ENCODE peak calls at places on chromosomes 6 and 20, in six cellular contexts. M is heart left ventricle, G is gastrocnemius medialis, W is HCT116, V is heart right ventricle, H is left lung. I is an unnamed sample. For H3K9me3, the result is how much of the 10 kb centered on the place peaks cover.

GRCh38 chr20:47489448-47489872 is 12.2 kb upstream of the NCOA3 start:
- ATAC-seq in M (no peak), G (no peak), W (no peak), V (no peak), H (no peak), I (no peak)

GRCh38 chr20:16243470-16243869 is 329.8 kb downstream of the KIF16B start:
- ATAC-seq in M (no peak), G (no peak), W (no peak), V (no peak), H (no peak), I (no peak)

GRCh38 chr6:4017847-4018193 is 61.1 kb downstream of the FAM217A start:
- ATAC-seq in M (no peak), G (no peak), W (no peak), V (no peak), H (peak), I (no peak)

GRCh38 chr6:153231048-153231635 is 100.1 kb upstream of the RGS17 start:
- ATAC-seq in M (no peak), G (no peak), W (peak), V (no peak), H (peak), I (no peak)

GRCh38 chr6:14275493-14275851 is 157.9 kb downstream of the CD83 start:
- ATAC-seq in M (peak), G (no peak), W (no peak), V (peak), H (peak), I (no peak)

GRCh38 chr6:110191477-110191876 is 11.2 kb downstream of the CDC40 start:
- ATAC-seq in M (no peak), G (no peak), W (no peak), V (no peak), H (no peak), I (no peak)

GRCh38 chr6:22471746-22472145 is 97.6 kb upstream of the HDGFL1 start:
- ATAC-seq in M (no peak), G (no peak), W (no peak), V (peak), H (no peak), I (no peak)

GRCh38 chr6:163970846-163971564 is 556.5 kb downstream of the QKI start:
- ATAC-seq in M (no peak), G (no peak), W (no peak), V (no peak), H (no peak), I (no peak)

GRCh38 chr6:12371641-12372146 is 81.5 kb downstream of the EDN1 start:
- ATAC-seq in M (no peak), G (no peak), W (peak), V (peak), H (peak), I (no peak)

GRCh38 chr20:57609842-57610167 is 10.4 kb downstream of the ZBP1 start:
- ATAC-seq in M (no peak), G (no peak), W (no peak), V (no peak), H (no peak), I (no peak)

GRCh38 chr6:169472786-169473416 is 219.3 kb upstream of the THBS2 start:
- ATAC-seq in M (peak), G (no peak), W (no peak), V (peak), H (no peak), I (no peak)

GRCh38 chr6:169470790-169471189 is 217.1 kb upstream of the THBS2 start:
- ATAC-seq in M (no peak), G (no peak), W (no peak), V (no peak), H (no peak), I (no peak)

GRCh38 chr6:169474362-169474761 is 220.7 kb upstream of the THBS2 start:
- ATAC-seq in M (no peak), G (no peak), W (no peak), V (no peak), H (no peak), I (no peak)

GRCh38 chr6:169469028-169469427 is 215.4 kb upstream of the THBS2 start:
- ATAC-seq in M (no peak), G (no peak), W (no peak), V (no peak), H (no peak), I (no peak)

GRCh38 chr6:169473663-169474062 is 220.0 kb upstream of the THBS2 start:
- ATAC-seq in M (no peak), G (no peak), W (no peak), V (no peak), H (no peak), I (no peak)
- H3K9me3 ChIP-seq in M (under half), G (under half), W (under half), V (under half), H (under half), I (under half)

DNA sequence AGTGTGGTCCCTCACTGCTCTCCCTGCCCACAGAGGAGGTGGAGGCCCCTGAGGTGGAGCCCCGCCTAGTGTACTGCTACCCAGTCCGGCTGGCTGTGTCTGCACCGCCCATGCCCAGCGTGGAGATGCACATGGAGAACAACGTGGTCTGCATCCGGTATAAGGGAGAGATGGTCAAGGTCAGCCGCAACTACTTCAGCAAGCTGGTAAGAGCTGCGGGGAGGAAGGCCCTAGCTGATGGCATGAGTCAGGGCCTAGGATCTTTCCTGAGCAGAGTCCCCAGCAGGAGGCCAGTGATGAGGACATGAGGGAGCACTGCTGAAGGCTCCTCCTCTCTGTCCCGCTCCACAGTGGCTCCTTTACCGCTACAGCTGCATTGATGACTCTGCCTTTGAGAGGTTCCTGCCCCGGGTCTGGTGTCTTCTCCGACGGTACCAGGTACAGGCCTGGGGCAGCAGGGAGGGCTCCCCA is 11.2 kb downstream of the PCIF1 start:
- ATAC-seq in M (no peak), G (no peak), W (peak), V (no peak), H (peak), I (no peak)
- H3K27ac ChIP-seq in M (no peak), G (peak), W (no peak), V (no peak), H (peak), I (peak)

GRCh38 chr6:2296781-2297180 is 51.4 kb upstream of the GMDS start:
- ATAC-seq in M (no peak), G (no peak), W (no peak), V (no peak), H (no peak), I (no peak)
- H3K9me3 ChIP-seq in M (under half), G (under half), W (under half), V (under half), H (half or more), I (under half)

DNA sequence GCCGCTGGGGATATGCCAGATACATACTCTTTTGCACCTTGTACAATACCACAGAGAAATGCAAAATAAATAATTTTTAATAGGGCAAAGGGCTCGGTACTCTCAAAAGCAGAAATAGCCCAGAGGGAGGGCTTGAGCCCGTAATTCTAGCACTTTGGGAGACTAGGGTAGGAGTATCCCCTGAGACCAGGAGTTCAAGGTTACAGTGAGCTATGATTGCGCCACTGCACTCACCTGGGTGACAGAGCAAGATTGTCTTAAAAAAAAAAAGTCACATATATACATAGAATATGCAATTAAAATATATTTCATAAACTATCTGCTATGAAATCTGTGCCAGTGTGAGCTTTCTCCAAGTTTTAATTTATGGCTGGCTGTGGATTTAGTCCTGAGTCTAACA is 818 bp upstream of the TRMT11 start:
- ATAC-seq in M (no peak), G (no peak), W (no peak), V (no peak), H (peak), I (no peak)
- H3K27ac ChIP-seq in M (no peak), G (peak), W (peak), V (no peak), H (peak), I (no peak)